ENCODE peak calls at places on chromosomes 2 and 18, in nine cellular contexts. Y is SK-N-SH, D is WTC11, F is HepG2, W is A549, J is K562, H is endothelial cell of umbilical vein, B is H1, V is HCT116. C is an unnamed sample.

GRCh38 chr2:47313141-47313691 is 89.7 kb upstream of the MSH2 start:
- DNase-seq in J (peak; percentile 50), H (no peak), B (no peak), F (peak; percentile 92), D (no peak), Y (no peak), W (peak; percentile 78), V (peak; percentile 50), C (no peak)

GRCh38 chr18:62741118-62741566 is 25.8 kb downstream of the PHLPP1 start:
- DNase-seq in B (no peak), W (peak; percentile 82), H (peak; percentile 47), J (peak; percentile 11), Y (no peak), D (no peak), V (peak; percentile 91), F (peak; percentile 93), C (peak; percentile 90)

GRCh38 chr2:150191349-150191748 is 296.1 kb downstream of the RND3 start:
- DNase-seq in V (no peak), Y (no peak), W (no peak), J (no peak), B (no peak), F (no peak), D (no peak), H (peak; percentile 61), C (no peak)

GRCh38 chr18:36511791-36512352 is 214.4 kb downstream of the FHOD3 start:
- DNase-seq in W (no peak), H (no peak), Y (peak; percentile 27), J (no peak), D (no peak), B (no peak), F (no peak), V (no peak), C (peak; percentile 80)

GRCh38 chr18:45780568-45780967 is 44.9 kb upstream of the SIGLEC15 start:
- DNase-seq in Y (no peak), H (no peak), J (no peak), B (no peak), F (no peak), W (no peak), D (no peak), V (no peak), C (no peak)

GRCh38 chr2:83221258-83221657 is 1237.8 kb downstream of the SUCLG1 start:
- DNase-seq in W (no peak), F (no peak), H (no peak), J (no peak), D (no peak), Y (no peak), B (no peak), V (no peak), C (peak; percentile 16)

GRCh38 chr2:171390941-171391516 is 42.8 kb downstream of the METTL8 start:
- DNase-seq in V (no peak), W (peak; percentile 31), F (no peak), Y (no peak), D (no peak), J (no peak), B (no peak), H (peak; percentile 85), C (peak; percentile 73)

GRCh38 chr2:39696072-39696471 is 30.4 kb downstream of the TMEM178A start:
- DNase-seq in F (peak; percentile 15), Y (no peak), D (no peak), V (no peak), J (no peak), H (peak; percentile 60), B (no peak), W (peak; percentile 4), C (no peak)

GRCh38 chr2:48941908-48942307 is 186.4 kb upstream of the LHCGR start:
- DNase-seq in B (no peak), W (no peak), F (no peak), H (no peak), J (no peak), V (no peak), D (no peak), Y (no peak), C (no peak)

GRCh38 chr2:162072976-162073775 is 839 bp downstream of the DPP4 start:
- DNase-seq in V (no peak), J (no peak), W (no peak), D (peak; percentile 17), Y (peak; percentile 10), B (no peak), F (no peak), H (peak; percentile 36), C (no peak)

GRCh38 chr18:68766433-68766832 is 31.4 kb upstream of the CCDC102B start:
- DNase-seq in F (no peak), J (no peak), Y (no peak), B (no peak), H (no peak), V (no peak), D (no peak), W (no peak), C (no peak)

GRCh38 chr2:186726938-186727337 is 33.1 kb downstream of the FAM171B start:
- DNase-seq in F (no peak), H (no peak), Y (no peak), W (no peak), J (no peak), V (no peak), B (no peak), D (no peak), C (no peak)

GRCh38 chr2:164642946-164643555 is 21.8 kb upstream of the GRB14 start:
- DNase-seq in H (no peak), J (no peak), Y (no peak), B (no peak), F (no peak), V (no peak), W (no peak), D (no peak), C (no peak)

GRCh38 chr2:25566694-25567093 is 106.7 kb downstream of the DTNB start:
- DNase-seq in Y (no peak), J (no peak), B (no peak), W (no peak), H (peak; percentile 52), D (no peak), F (no peak), V (no peak), C (peak; percentile 81)

GRCh38 chr2:181456660-181457120 is 496 bp upstream of the ITGA4 start:
- DNase-seq in B (no peak), J (no peak), F (no peak), W (no peak), D (peak; percentile 41), Y (peak; percentile 42), H (no peak), V (no peak), C (peak; percentile 98)

GRCh38 chr2:58541511-58541910 is 300.4 kb upstream of the FANCL start:
- DNase-seq in J (no peak), V (no peak), H (no peak), W (no peak), D (no peak), Y (no peak), F (no peak), B (no peak), C (no peak)

DNA sequence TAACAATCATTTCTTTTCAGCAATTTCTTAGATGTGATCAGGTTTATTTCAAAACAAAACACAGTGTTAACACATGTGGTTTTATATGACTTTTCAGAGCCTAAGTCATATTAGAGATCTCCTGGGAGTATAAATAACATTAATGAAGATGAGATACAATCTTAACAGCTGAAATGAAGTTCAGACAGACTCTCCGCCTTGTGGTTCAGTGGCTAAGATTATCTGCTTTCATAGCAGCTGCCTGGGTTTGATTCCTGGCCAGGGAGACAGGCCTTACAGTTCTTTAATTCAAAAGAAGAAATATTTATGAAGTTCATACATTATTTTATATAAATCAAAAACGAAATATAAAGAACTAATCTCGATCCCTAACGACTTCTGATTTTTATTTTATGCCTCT is 35.2 kb upstream of the TTC32 start:
- DNase-seq in J (no peak), Y (no peak), V (no peak), B (no peak), W (no peak), D (no peak), H (no peak), F (no peak), C (no peak)
- TF ChIP-seq MAX in J (no peak), Y (no peak), V (no peak), B (no peak), W (no peak), D (no peak), H (no peak), F (no peak), C (no peak)

GRCh38 chr18:58580623-58581022 is 48.3 kb downstream of the ALPK2 start:
- DNase-seq in D (peak; percentile 42), J (no peak), W (peak; percentile 73), F (no peak), Y (no peak), V (no peak), B (no peak), H (no peak), C (no peak)
- TF ChIP-seq CTCF in D (no peak), J (no peak), W (no peak), F (no peak), Y (peak; percentile 33), V (peak; percentile 19), B (peak; percentile 74), H (no peak), C (no peak)

GRCh38 chr18:56983275-56983992 is 163.5 kb upstream of the BOD1L2 start:
- DNase-seq in J (no peak), B (no peak), Y (no peak), F (no peak), W (no peak), V (no peak), H (no peak), D (no peak), C (no peak)
- TF ChIP-seq MAX in J (no peak), B (no peak), Y (no peak), F (no peak), W (no peak), V (no peak), H (no peak), D (no peak), C (no peak)

GRCh38 chr2:23601301-23601965 is 216.5 kb downstream of the KLHL29 start:
- DNase-seq in F (no peak), V (no peak), B (no peak), H (no peak), Y (no peak), W (no peak), D (no peak), J (no peak), C (peak; percentile 85)

GRCh38 chr2:23599006-23599405 is 214.0 kb downstream of the KLHL29 start:
- DNase-seq in D (no peak), B (no peak), J (no peak), V (no peak), F (no peak), Y (no peak), H (no peak), W (no peak), C (no peak)

GRCh38 chr2:23600336-23600735 is 215.4 kb downstream of the KLHL29 start:
- DNase-seq in H (no peak), V (no peak), Y (no peak), F (no peak), J (no peak), B (no peak), W (no peak), D (no peak), C (no peak)

GRCh38 chr2:23597687-23598086 is 212.7 kb downstream of the KLHL29 start:
- DNase-seq in D (no peak), W (no peak), Y (no peak), J (no peak), V (no peak), F (no peak), H (no peak), B (no peak), C (no peak)

DNA sequence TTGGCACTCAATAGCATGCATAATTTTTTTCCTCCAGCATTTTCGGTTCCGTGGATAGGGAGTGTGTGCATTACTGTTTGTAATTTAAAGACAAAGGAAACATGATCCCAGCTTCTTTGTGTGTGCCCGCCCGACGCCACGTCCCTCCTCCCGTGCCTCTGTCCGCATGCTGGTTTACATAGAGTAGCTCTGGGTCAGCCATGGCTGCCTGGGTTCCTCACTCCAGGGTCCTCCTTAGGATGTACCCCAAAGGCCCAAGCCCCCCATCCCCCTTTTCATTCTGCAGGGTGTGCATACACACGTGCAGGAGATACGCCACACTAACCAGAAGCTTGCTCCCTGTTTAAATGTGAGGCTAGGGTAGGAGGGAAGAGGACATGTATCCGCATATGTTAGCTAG is 214.7 kb downstream of the KLHL29 start:
- DNase-seq in Y (no peak), W (no peak), V (no peak), D (no peak), H (no peak), B (no peak), J (no peak), F (no peak), C (no peak)
- TF ChIP-seq CTCF in Y (no peak), W (no peak), V (no peak), D (no peak), H (no peak), B (no peak), J (no peak), F (no peak), C (no peak)

C was measured in NB4.